ENCODE peak calls at places on chromosomes 4 and X, in four cellular contexts. One of them, this sample, is unnamed.

GRCh38 chr4:21009956-21010355 is 309.7 kb downstream of the PACRGL start:
- DNase-seq in spleen: no peak
- DNase-seq in uterus: no peak
- DNase-seq in adrenal gland: no peak
- DNase-seq in this sample: no peak

GRCh38 chr4:74793757-74794340 is 474 bp downstream of the BTC start:
- DNase-seq in spleen: peak
- DNase-seq in uterus: peak
- DNase-seq in adrenal gland: peak
- DNase-seq in this sample: peak

GRCh38 chrX:54758114-54759055 is 39.7 kb downstream of the ITIH6 start:
- DNase-seq in spleen: no peak
- DNase-seq in uterus: no peak
- DNase-seq in adrenal gland: no peak
- DNase-seq in this sample: no peak

GRCh38 chr4:59704621-59705020 is 1495.5 kb upstream of the ADGRL3 start:
- DNase-seq in spleen: no peak
- DNase-seq in uterus: no peak
- DNase-seq in adrenal gland: no peak
- DNase-seq in this sample: no peak

GRCh38 chr4:43457866-43458265 is 565.4 kb downstream of the GRXCR1 start:
- DNase-seq in spleen: no peak
- DNase-seq in uterus: no peak
- DNase-seq in adrenal gland: no peak
- DNase-seq in this sample: no peak

GRCh38 chr4:140427104-140427918 is at the start of gene CLGN:
- DNase-seq in spleen: peak
- DNase-seq in uterus: peak
- DNase-seq in adrenal gland: peak
- DNase-seq in this sample: peak

GRCh38 chrX:43655151-43655676 is 885 bp upstream of the MAOA start:
- DNase-seq in spleen: no peak
- DNase-seq in uterus: peak
- DNase-seq in adrenal gland: peak
- DNase-seq in this sample: peak

GRCh38 chr4:86358176-86358701 is 1.6 kb downstream of the MAPK10 start:
- DNase-seq in spleen: no peak
- DNase-seq in uterus: no peak
- DNase-seq in adrenal gland: no peak
- DNase-seq in this sample: no peak

GRCh38 chr4:7034262-7035081 is 8.7 kb upstream of the TADA2B start:
- DNase-seq in spleen: peak
- DNase-seq in uterus: no peak
- DNase-seq in adrenal gland: no peak
- DNase-seq in this sample: peak

GRCh38 chrX:109793191-109793590 is 60.1 kb upstream of the ACSL4 start:
- DNase-seq in spleen: no peak
- DNase-seq in uterus: no peak
- DNase-seq in adrenal gland: no peak
- DNase-seq in this sample: no peak

GRCh38 chrX:78574306-78574705 is 84.8 kb downstream of the RTL3 start:
- DNase-seq in spleen: no peak
- DNase-seq in uterus: no peak
- DNase-seq in adrenal gland: no peak
- DNase-seq in this sample: no peak

GRCh38 chr4:142558851-142559250 is 287.2 kb downstream of the INPP4B start:
- DNase-seq in spleen: no peak
- DNase-seq in uterus: no peak
- DNase-seq in adrenal gland: no peak
- DNase-seq in this sample: no peak

GRCh38 chrX:33339219-33339618 is 127.9 kb upstream of the DMD start:
- DNase-seq in spleen: no peak
- DNase-seq in uterus: no peak
- DNase-seq in adrenal gland: no peak
- DNase-seq in this sample: no peak

GRCh38 chrX:74788545-74789086 is 136.6 kb downstream of the NEXMIF start:
- DNase-seq in spleen: no peak
- DNase-seq in uterus: no peak
- DNase-seq in adrenal gland: no peak
- DNase-seq in this sample: no peak

GRCh38 chr4:61468091-61468720 is 268.1 kb downstream of the ADGRL3 start:
- DNase-seq in spleen: no peak
- DNase-seq in uterus: no peak
- DNase-seq in adrenal gland: no peak
- DNase-seq in this sample: no peak

GRCh38 chr4:40910706-40911105 is 161.0 kb downstream of the NSUN7 start:
- DNase-seq in spleen: no peak
- DNase-seq in uterus: no peak
- DNase-seq in adrenal gland: no peak
- DNase-seq in this sample: no peak

GRCh38 chrX:104195489-104196084 is 29.3 kb downstream of the FAM199X start:
- DNase-seq in spleen: no peak
- DNase-seq in uterus: no peak
- DNase-seq in adrenal gland: no peak
- DNase-seq in this sample: no peak

DNA sequence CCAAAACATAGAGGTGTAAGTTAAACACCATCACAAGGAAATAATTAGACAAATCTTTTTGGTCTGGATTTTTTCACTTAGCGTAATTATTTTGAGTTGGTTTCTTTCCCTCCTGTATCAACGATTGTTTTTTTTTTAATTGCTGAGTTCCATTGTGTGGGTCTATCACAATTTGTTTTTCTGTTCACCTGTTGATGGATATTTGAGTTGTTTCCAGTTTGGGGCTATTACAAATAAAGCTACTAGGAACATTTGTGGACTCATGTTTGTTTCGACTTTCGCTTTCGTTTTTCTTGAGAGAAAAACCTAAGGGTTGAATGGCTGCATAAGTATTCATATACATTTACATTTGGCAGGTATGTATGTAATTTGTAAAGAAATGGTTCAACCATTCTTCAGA is 20.4 kb upstream of the FBXW7 start:
- DNase-seq in spleen: no peak
- DNase-seq in uterus: no peak
- DNase-seq in adrenal gland: no peak
- DNase-seq in this sample: no peak
- H3K4me3 ChIP-seq in spleen: no peak
- H3K4me3 ChIP-seq in uterus: no peak
- H3K4me3 ChIP-seq in adrenal gland: no peak
- H3K4me3 ChIP-seq in this sample: no peak

DNA sequence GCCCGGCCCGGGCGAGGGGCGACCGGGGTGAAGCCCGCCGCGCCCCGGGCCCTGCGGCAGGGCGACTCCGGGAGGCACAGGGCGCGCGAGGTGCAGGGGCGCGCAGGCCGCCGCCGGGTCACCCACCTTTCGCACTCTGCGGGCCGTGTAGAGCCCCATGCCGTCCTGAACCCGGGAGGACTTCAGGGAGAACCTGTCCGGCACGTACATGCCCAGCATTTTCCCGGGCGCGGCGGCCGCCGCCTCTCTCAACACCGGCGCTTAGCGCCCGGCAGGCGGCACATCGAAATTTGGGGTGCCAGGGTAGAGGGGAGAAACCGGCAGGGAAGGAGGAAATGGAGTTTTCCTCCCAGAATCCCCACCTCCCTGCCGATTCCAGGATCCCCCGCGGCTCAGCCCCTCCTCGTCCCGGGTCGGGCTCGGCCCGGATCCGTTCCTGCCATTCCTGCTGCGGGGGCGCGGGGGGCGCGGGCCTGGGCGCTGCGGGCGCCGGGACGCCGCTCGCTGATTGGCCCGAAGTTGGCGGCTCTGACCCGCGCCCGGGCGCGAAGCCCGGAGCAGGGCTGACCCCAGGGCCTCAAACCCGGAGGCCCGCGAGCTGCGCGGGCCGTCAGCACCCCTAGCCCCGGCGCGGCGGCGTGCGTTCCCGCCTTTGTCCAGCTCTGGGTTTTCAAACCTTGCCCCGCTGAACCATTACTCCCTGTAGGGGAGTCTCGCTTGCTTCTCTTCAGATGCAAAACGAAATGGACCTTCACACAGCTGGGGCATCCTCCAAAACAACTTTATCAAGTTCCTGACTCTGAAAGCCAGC is at the start of gene PRDM5:
- DNase-seq in spleen: peak
- DNase-seq in uterus: peak
- DNase-seq in adrenal gland: peak
- DNase-seq in this sample: peak
- TF ChIP-seq POLR2A in spleen: no peak
- TF ChIP-seq POLR2A in uterus: peak
- TF ChIP-seq POLR2A in adrenal gland: no peak
- TF ChIP-seq POLR2A in this sample: no peak

DNA sequence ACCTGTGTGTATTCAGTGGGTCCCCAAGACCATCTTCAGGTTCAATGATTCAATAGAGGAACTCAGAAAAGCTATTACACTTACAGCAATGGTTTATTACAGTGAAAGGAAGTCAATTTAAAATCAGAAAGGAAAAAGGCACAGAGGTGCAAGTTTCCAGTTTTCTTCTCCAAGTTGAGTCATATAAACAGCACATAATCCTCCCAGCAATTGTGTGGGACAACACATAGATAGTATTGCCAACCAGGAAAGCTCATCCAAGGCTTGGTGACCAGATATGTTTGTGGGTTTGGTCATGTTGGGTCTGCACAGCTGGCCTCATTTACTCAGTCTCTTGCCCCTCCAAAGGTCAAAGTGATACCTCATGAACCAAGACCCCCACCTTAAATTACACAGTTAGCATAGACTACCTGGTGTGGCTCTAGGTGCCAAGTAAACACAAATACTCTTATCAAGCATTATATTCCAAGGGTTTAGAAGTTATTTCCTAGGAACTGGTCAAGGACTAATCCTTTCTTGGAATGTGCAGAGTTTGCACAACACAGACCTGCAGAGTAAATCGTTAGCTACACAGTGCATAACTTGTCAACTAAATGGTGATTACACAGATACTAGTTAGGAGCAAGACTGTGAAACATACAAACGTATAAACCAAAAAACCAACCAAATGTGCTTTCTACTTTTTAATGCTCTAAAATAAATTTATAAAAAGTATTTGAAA is 777.3 kb downstream of the PCDH18 start:
- DNase-seq in spleen: no peak
- DNase-seq in uterus: no peak
- DNase-seq in adrenal gland: no peak
- DNase-seq in this sample: no peak
- H3K4me3 ChIP-seq in spleen: no peak
- H3K4me3 ChIP-seq in uterus: no peak
- H3K4me3 ChIP-seq in adrenal gland: no peak
- H3K4me3 ChIP-seq in this sample: no peak

DNA sequence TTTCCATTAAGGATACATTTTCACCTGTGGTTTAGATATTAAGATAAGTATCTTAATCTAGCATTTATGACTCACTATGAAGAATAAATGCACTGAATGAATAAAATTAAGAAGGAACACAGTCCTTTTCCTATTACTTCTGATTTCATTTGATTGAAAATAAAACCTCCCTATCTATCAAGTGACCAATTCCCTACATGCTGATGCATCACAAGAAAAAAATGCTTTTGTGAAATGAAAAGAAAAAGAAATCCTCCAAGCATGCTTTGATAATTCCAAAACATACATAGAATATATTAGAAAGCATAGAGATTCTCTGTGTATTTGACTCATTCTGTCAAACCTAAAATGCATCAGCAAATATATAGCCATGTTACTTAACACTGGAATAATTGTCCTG is 37.1 kb downstream of the PCDH10 start:
- DNase-seq in spleen: no peak
- DNase-seq in uterus: no peak
- DNase-seq in adrenal gland: no peak
- DNase-seq in this sample: no peak
- TF ChIP-seq POLR2A in spleen: no peak
- TF ChIP-seq POLR2A in uterus: no peak
- TF ChIP-seq POLR2A in adrenal gland: no peak
- TF ChIP-seq POLR2A in this sample: no peak